ENCODE peak calls at places on chromosomes 11 and 22, in four cellular contexts. One of them, this sample, is unnamed.

GRCh38 chr11:665707-666281 is 28.7 kb downstream of the DRD4 start:
- DNase-seq in uterus: peak; percentile 58
- DNase-seq in mesenchymal stem cell: peak; percentile 44
- DNase-seq in RWPE1: no peak
- DNase-seq in this sample: no peak

GRCh38 chr11:71440021-71440755 is 8.0 kb downstream of the DHCR7 start:
- DNase-seq in uterus: no peak
- DNase-seq in RWPE1: no peak
- DNase-seq in mesenchymal stem cell: no peak
- DNase-seq in this sample: no peak

GRCh38 chr22:38298312-38299000 is 18.8 kb downstream of the CSNK1E start:
- DNase-seq in uterus: no peak
- DNase-seq in RWPE1: peak; percentile 94
- DNase-seq in mesenchymal stem cell: peak; percentile 62
- DNase-seq in this sample: no peak

GRCh38 chr22:46578251-46578823 is 40.9 kb upstream of the CELSR1 start:
- DNase-seq in RWPE1: no peak
- DNase-seq in uterus: no peak
- DNase-seq in mesenchymal stem cell: no peak
- DNase-seq in this sample: no peak

GRCh38 chr11:79896258-79896657 is 455.4 kb upstream of the TENM4 start:
- DNase-seq in mesenchymal stem cell: peak; percentile 4
- DNase-seq in uterus: no peak
- DNase-seq in RWPE1: no peak
- DNase-seq in this sample: no peak

GRCh38 chr11:9906043-9906791 is 242.3 kb downstream of the SWAP70 start:
- DNase-seq in RWPE1: peak; percentile 84
- DNase-seq in mesenchymal stem cell: peak; percentile 79
- DNase-seq in uterus: no peak
- DNase-seq in this sample: no peak

GRCh38 chr11:62922653-62923371 is 1.6 kb upstream of the CHRM1 start:
- DNase-seq in mesenchymal stem cell: no peak
- DNase-seq in RWPE1: no peak
- DNase-seq in uterus: no peak
- DNase-seq in this sample: no peak

GRCh38 chr11:133501643-133502535 is 30.4 kb downstream of the OPCML start:
- DNase-seq in uterus: no peak
- DNase-seq in RWPE1: no peak
- DNase-seq in mesenchymal stem cell: no peak
- DNase-seq in this sample: no peak

GRCh38 chr11:108788565-108789199 is 123.8 kb downstream of the DDX10 start:
- DNase-seq in mesenchymal stem cell: peak; percentile 49
- DNase-seq in RWPE1: no peak
- DNase-seq in uterus: no peak
- DNase-seq in this sample: no peak

GRCh38 chr11:18775492-18776292 is 15.9 kb downstream of the PTPN5 start:
- DNase-seq in uterus: no peak
- DNase-seq in RWPE1: peak; percentile 38
- DNase-seq in mesenchymal stem cell: peak; percentile 44
- DNase-seq in this sample: no peak

GRCh38 chr11:9688716-9689511 is 25.0 kb downstream of the SWAP70 start:
- DNase-seq in mesenchymal stem cell: peak; percentile 83
- DNase-seq in uterus: no peak
- DNase-seq in RWPE1: peak; percentile 47
- DNase-seq in this sample: no peak

GRCh38 chr11:123073343-123074057 is 11.6 kb upstream of the HSPA8 start:
- DNase-seq in uterus: no peak
- DNase-seq in mesenchymal stem cell: no peak
- DNase-seq in RWPE1: no peak
- DNase-seq in this sample: no peak

GRCh38 chr22:37782340-37783168 is 25.2 kb upstream of the GCAT start:
- DNase-seq in uterus: no peak
- DNase-seq in RWPE1: no peak
- DNase-seq in mesenchymal stem cell: peak; percentile 73
- DNase-seq in this sample: no peak

GRCh38 chr11:68838572-68838964 is 3.1 kb downstream of the CPT1A start:
- DNase-seq in RWPE1: no peak
- DNase-seq in mesenchymal stem cell: peak; percentile 44
- DNase-seq in uterus: peak; percentile 64
- DNase-seq in this sample: no peak

GRCh38 chr22:35892192-35892591 is 136.4 kb downstream of the RBFOX2 start:
- DNase-seq in uterus: peak; percentile 36
- DNase-seq in mesenchymal stem cell: peak; percentile 59
- DNase-seq in RWPE1: no peak
- DNase-seq in this sample: no peak

GRCh38 chr11:74325649-74326645 is 14.5 kb upstream of the P4HA3 start:
- DNase-seq in mesenchymal stem cell: peak; percentile 35
- DNase-seq in uterus: peak; percentile 84
- DNase-seq in RWPE1: no peak
- DNase-seq in this sample: peak; percentile 75

GRCh38 chr22:37177221-37177620 is 10.8 kb downstream of the C1QTNF6 start:
- DNase-seq in RWPE1: no peak
- DNase-seq in mesenchymal stem cell: no peak
- DNase-seq in uterus: no peak
- DNase-seq in this sample: no peak

GRCh38 chr11:95338430-95338991 is 107.5 kb upstream of the SESN3 start:
- DNase-seq in RWPE1: no peak
- DNase-seq in mesenchymal stem cell: peak; percentile 95
- DNase-seq in uterus: peak; percentile 88
- DNase-seq in this sample: no peak

GRCh38 chr11:68038718-68039525 is at the start of gene TCIRG1:
- DNase-seq in mesenchymal stem cell: peak; percentile 83
- DNase-seq in RWPE1: peak; percentile 81
- DNase-seq in uterus: peak; percentile 89
- DNase-seq in this sample: no peak

GRCh38 chr22:22887621-22888503 is at the start of gene IGLL5:
- DNase-seq in uterus: no peak
- DNase-seq in RWPE1: no peak
- DNase-seq in mesenchymal stem cell: no peak
- DNase-seq in this sample: no peak

GRCh38 chr11:63020671-63021255 is 5.1 kb upstream of the SLC22A8 start:
- DNase-seq in uterus: no peak
- DNase-seq in mesenchymal stem cell: no peak
- DNase-seq in RWPE1: no peak
- DNase-seq in this sample: no peak

GRCh38 chr11:28269621-28270020 is 161.4 kb downstream of the METTL15 start:
- DNase-seq in mesenchymal stem cell: no peak
- DNase-seq in RWPE1: no peak
- DNase-seq in uterus: no peak
- DNase-seq in this sample: no peak

GRCh38 chr11:86761978-86762377 is 38.4 kb upstream of the PRSS23 start:
- DNase-seq in RWPE1: no peak
- DNase-seq in mesenchymal stem cell: no peak
- DNase-seq in uterus: no peak
- DNase-seq in this sample: no peak

GRCh38 chr11:33128739-33129138 is 32.5 kb downstream of the CSTF3 start:
- DNase-seq in RWPE1: no peak
- DNase-seq in uterus: no peak
- DNase-seq in mesenchymal stem cell: no peak
- DNase-seq in this sample: no peak

GRCh38 chr22:17133137-17133536 is 12.0 kb upstream of the TMEM121B start:
- DNase-seq in uterus: no peak
- DNase-seq in RWPE1: no peak
- DNase-seq in mesenchymal stem cell: no peak
- DNase-seq in this sample: no peak
- H3K27ac ChIP-seq in uterus: no peak overlapping the region
- H3K27ac ChIP-seq in RWPE1: no peak overlapping the region
- H3K27ac ChIP-seq in mesenchymal stem cell: no peak overlapping the region
- H3K27ac ChIP-seq in this sample: no peak overlapping the region

DNA sequence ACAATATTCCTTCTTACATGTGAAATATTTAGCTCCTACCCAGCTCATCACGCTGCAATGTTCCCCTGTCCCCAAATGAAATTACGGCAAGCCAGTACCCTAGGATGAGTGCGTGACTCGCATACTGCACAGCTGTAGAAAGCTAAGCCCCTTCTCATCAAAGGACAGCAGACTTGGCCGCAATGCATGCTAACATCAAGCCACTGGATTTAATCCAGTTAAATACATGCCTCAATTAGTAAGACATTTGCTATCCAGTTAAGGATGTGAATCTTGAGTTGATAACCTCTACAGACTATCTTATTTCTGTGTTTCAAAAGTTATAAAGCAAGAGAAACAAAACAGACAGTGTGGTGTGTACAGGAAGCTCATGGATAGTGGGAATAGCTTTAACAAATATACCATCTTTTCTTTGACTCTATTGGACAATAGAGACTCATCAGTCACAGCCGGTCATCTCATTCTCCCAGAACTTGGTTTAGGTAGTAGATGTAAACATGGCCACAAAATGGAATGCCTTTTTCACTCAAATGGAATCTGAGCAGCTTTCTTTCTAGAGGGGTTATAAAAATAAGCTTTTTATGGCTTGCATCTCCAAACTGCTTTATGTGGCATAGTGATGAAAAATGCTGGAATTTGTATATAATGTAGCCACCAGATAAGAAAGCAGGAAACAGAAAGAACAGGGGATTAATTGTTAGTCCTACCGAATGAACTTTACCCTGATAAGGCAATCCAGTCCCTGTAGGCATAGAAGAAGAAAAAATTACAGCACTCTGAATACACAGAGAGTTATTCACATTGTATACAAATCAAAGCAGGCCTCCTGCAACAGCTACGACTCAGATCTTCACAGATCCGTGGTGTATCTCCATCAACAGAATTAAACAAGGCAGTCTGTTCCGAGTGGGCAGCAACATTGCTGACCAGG is 224.1 kb downstream of the CADM1 start:
- DNase-seq in RWPE1: no peak
- DNase-seq in uterus: no peak
- DNase-seq in mesenchymal stem cell: peak; percentile 61
- DNase-seq in this sample: no peak
- H3K27ac ChIP-seq in RWPE1: no peak overlapping the region
- H3K27ac ChIP-seq in uterus: no peak overlapping the region
- H3K27ac ChIP-seq in mesenchymal stem cell: peak overlapping the region; percentile 47
- H3K27ac ChIP-seq in this sample: no peak overlapping the region

GRCh38 chr11:1771273-1771672 is 7.5 kb upstream of the CTSD start:
- DNase-seq in RWPE1: no peak
- DNase-seq in uterus: no peak
- DNase-seq in mesenchymal stem cell: no peak
- DNase-seq in this sample: peak; percentile 0
- H3K27ac ChIP-seq in RWPE1: peak overlapping the region; percentile 94
- H3K27ac ChIP-seq in uterus: peak overlapping the region; percentile 41
- H3K27ac ChIP-seq in mesenchymal stem cell: peak overlapping the region; percentile 92
- H3K27ac ChIP-seq in this sample: no peak overlapping the region

GRCh38 chr11:75346912-75347647 is 4.4 kb downstream of the ARRB1 start:
- DNase-seq in mesenchymal stem cell: peak; percentile 66
- DNase-seq in RWPE1: no peak
- DNase-seq in uterus: peak; percentile 39
- DNase-seq in this sample: no peak
- H3K27ac ChIP-seq in mesenchymal stem cell: peak overlapping the region; percentile 46
- H3K27ac ChIP-seq in RWPE1: no peak overlapping the region
- H3K27ac ChIP-seq in uterus: peak overlapping the region; percentile 88
- H3K27ac ChIP-seq in this sample: peak overlapping the region; percentile 19

GRCh38 chr11:6655790-6656580 is at the start of gene DCHS1:
- DNase-seq in mesenchymal stem cell: peak; percentile 26
- DNase-seq in RWPE1: no peak
- DNase-seq in uterus: peak; percentile 64
- DNase-seq in this sample: no peak

GRCh38 chr11:6657346-6657745 is 1.7 kb upstream of the DCHS1 start:
- DNase-seq in uterus: no peak
- DNase-seq in RWPE1: no peak
- DNase-seq in mesenchymal stem cell: no peak
- DNase-seq in this sample: no peak

GRCh38 chr11:6658647-6659046 is 3.0 kb upstream of the DCHS1 start:
- DNase-seq in RWPE1: no peak
- DNase-seq in mesenchymal stem cell: no peak
- DNase-seq in uterus: no peak
- DNase-seq in this sample: no peak

GRCh38 chr11:6656581-6656915 is 939 bp upstream of the DCHS1 start:
- DNase-seq in mesenchymal stem cell: no peak
- DNase-seq in uterus: no peak
- DNase-seq in RWPE1: no peak
- DNase-seq in this sample: no peak

DNA sequence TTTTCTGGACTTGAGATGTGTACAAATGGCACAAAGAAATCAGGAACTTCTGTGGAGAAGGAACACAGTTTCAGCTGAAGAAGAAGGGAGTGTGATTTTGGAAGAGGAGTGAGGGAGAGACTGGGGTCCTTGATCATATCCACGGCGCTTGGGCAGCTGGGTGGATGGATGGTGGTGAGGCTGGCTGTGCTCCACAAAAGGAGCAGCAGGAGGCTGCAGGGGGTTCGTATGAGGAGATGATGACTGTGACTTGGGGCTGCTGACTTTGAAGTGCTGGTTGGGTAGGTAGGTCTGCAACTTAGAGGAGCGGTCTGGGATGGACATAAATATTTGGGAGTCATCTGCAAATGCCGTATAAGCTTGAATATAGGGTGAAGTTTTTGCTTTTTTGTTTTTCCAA is 1.3 kb upstream of the DCHS1 start:
- DNase-seq in mesenchymal stem cell: no peak
- DNase-seq in uterus: no peak
- DNase-seq in RWPE1: no peak
- DNase-seq in this sample: no peak
- H3K27ac ChIP-seq in mesenchymal stem cell: no peak overlapping the region
- H3K27ac ChIP-seq in uterus: peak overlapping the region; percentile 96
- H3K27ac ChIP-seq in RWPE1: no peak overlapping the region
- H3K27ac ChIP-seq in this sample: peak overlapping the region; percentile 83

DNA sequence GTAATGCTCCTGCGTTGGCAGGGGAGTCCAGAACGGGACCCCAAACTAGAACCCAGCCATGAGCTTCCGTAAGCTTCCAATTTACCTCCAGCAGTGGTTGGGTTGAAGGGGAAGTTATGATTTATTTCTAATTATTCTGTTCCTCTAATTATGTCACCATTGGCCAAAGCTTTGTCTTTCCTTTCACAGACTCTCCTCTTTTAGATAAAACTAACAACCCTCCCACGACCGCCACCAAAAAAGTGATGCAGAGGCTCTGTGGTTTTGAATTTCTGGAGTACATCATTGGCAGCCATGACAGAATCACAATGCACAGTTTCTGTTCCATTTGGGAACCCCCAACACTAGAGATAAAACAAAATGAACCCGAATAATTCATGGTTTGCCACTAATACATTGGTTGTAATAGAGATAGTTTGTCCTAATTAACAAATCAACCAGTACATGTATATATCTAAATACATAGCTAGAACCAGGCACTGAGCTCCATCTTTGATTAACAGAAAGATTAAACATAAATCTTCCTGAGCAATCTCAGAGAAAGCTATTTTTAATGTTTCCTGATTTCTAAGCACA is 64.3 kb downstream of the ETS1 start:
- DNase-seq in uterus: no peak
- DNase-seq in mesenchymal stem cell: peak; percentile 47
- DNase-seq in RWPE1: no peak
- DNase-seq in this sample: no peak
- H3K27ac ChIP-seq in uterus: peak overlapping the region; percentile 98
- H3K27ac ChIP-seq in mesenchymal stem cell: peak overlapping the region; percentile 95
- H3K27ac ChIP-seq in RWPE1: peak overlapping the region; percentile 96
- H3K27ac ChIP-seq in this sample: peak overlapping the region; percentile 98

DNA sequence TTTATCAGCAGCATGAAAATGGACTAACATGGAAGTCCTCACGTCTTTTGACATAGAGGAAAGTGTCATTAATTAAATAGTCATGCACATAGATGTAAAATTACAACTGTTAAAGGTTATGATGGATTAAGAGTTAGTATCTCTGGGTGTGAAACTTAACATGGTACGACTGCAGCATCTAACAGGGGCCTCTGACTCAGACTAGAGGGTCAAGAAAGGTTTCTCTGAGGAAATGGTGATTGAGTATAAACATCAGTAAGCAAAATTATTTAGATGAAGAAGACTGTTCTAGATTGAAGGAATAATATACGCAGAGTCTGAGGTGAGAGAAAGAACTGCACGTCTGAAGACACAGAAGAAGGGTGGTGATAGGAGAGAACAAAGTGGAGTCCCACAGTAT is 42.1 kb upstream of the GAB2 start:
- DNase-seq in mesenchymal stem cell: no peak
- DNase-seq in RWPE1: no peak
- DNase-seq in uterus: no peak
- DNase-seq in this sample: no peak
- H3K27ac ChIP-seq in mesenchymal stem cell: no peak overlapping the region
- H3K27ac ChIP-seq in RWPE1: no peak overlapping the region
- H3K27ac ChIP-seq in uterus: no peak overlapping the region
- H3K27ac ChIP-seq in this sample: no peak overlapping the region